ENCODE peak calls at places on chromosomes 7 and 10, in four cellular contexts. F, E, Z and O are unnamed samples.

GRCh38 chr7:54858008-54858692 is 99.1 kb upstream of the SEC61G start:
- DNase-seq in F (no peak), E (no peak), Z (no peak), O (no peak)

GRCh38 chr7:83248000-83248399 is 85.3 kb upstream of the PCLO start:
- DNase-seq in F (no peak), E (no peak), Z (no peak), O (no peak)

GRCh38 chr7:140678081-140678815 is 5.5 kb downstream of the ADCK2 start:
- DNase-seq in F (no peak), E (no peak), Z (no peak), O (no peak)

GRCh38 chr7:139734395-139734794 is 43.4 kb downstream of the HIPK2 start:
- DNase-seq in F (no peak), E (no peak), Z (no peak), O (no peak)

GRCh38 chr7:44477063-44477830 is 13.2 kb downstream of the NUDCD3 start:
- DNase-seq in F (no peak), E (peak), Z (peak), O (no peak)

GRCh38 chr10:87618470-87619423 is 40.9 kb upstream of the PAPSS2 start:
- DNase-seq in F (peak), E (no peak), Z (no peak), O (no peak)

GRCh38 chr7:2476776-2477446 is 713 bp upstream of the GRIFIN start:
- DNase-seq in F (peak), E (peak), Z (no peak), O (no peak)

GRCh38 chr10:73859441-73860049 is 14.8 kb downstream of the CAMK2G start:
- DNase-seq in F (no peak), E (no peak), Z (no peak), O (no peak)

GRCh38 chr10:116769791-116770190 is 27.4 kb upstream of the HSPA12A start:
- DNase-seq in F (no peak), E (no peak), Z (no peak), O (no peak)

GRCh38 chr10:24467605-24468004 is 256.1 kb downstream of the ARHGAP21 start:
- DNase-seq in F (no peak), E (no peak), Z (no peak), O (no peak)

GRCh38 chr10:85621562-85621961 is 745.0 kb downstream of the GRID1 start:
- DNase-seq in F (no peak), E (no peak), Z (no peak), O (no peak)

GRCh38 chr7:137402535-137403258 is 59.2 kb upstream of the PTN start:
- DNase-seq in F (no peak), E (peak), Z (no peak), O (no peak)

GRCh38 chr7:1829111-1829510 is 159.0 kb downstream of the ELFN1 start:
- DNase-seq in F (peak), E (no peak), Z (no peak), O (no peak)

GRCh38 chr10:30387646-30388243 is 38.7 kb upstream of the MTPAP start:
- DNase-seq in F (no peak), E (no peak), Z (no peak), O (no peak)

GRCh38 chr7:3673524-3673923 is 372.5 kb downstream of the SDK1 start:
- DNase-seq in F (no peak), E (peak), Z (peak), O (no peak)

GRCh38 chr10:44965651-44966097 is 6.1 kb downstream of the RASSF4 start:
- DNase-seq in F (no peak), E (peak), Z (no peak), O (no peak)

GRCh38 chr10:132408823-132409666 is 12.0 kb downstream of the PWWP2B start:
- DNase-seq in F (peak), E (no peak), Z (no peak), O (peak)

GRCh38 chr10:82621680-82622079 is 746.7 kb downstream of the NRG3 start:
- DNase-seq in F (no peak), E (no peak), Z (no peak), O (no peak)

GRCh38 chr7:27134392-27134791 is 3.8 kb upstream of the HOXA4 start:
- DNase-seq in F (no peak), E (no peak), Z (no peak), O (no peak)

GRCh38 chr7:135414850-135415439 is 95.0 kb downstream of the CNOT4 start:
- DNase-seq in F (no peak), E (no peak), Z (no peak), O (no peak)

GRCh38 chr7:115678049-115678982 is 352.2 kb downstream of the TFEC start:
- DNase-seq in F (no peak), E (no peak), Z (no peak), O (no peak)

GRCh38 chr10:30861217-30861616 is 170.4 kb downstream of the ZNF438 start:
- DNase-seq in F (no peak), E (no peak), Z (no peak), O (no peak)

GRCh38 chr10:132470306-132471124 is 67.1 kb upstream of the INPP5A start:
- DNase-seq in F (no peak), E (no peak), Z (no peak), O (no peak)

GRCh38 chr7:80257751-80258150 is 123.1 kb downstream of the GNAI1 start:
- DNase-seq in F (no peak), E (no peak), Z (no peak), O (no peak)

GRCh38 chr10:105207596-105207995 is 566.5 kb downstream of the SORCS3 start:
- DNase-seq in F (no peak), E (no peak), Z (no peak), O (no peak)

GRCh38 chr10:19730071-19730470 is 86.2 kb upstream of the PLXDC2 start:
- DNase-seq in F (no peak), E (no peak), Z (no peak), O (no peak)

GRCh38 chr7:2478387-2478760 is 2.2 kb upstream of the GRIFIN start:
- DNase-seq in F (no peak), E (peak), Z (no peak), O (peak)

GRCh38 chr7:1532456-1533254 is 2.2 kb downstream of the MAFK start:
- DNase-seq in F (peak), E (no peak), Z (no peak), O (peak)

GRCh38 chr7:33773053-33773452 is 132.3 kb upstream of the BMPER start:
- DNase-seq in F (no peak), E (no peak), Z (no peak), O (no peak)

GRCh38 chr10:124319926-124320391 is 98.8 kb downstream of the OAT start:
- DNase-seq in F (no peak), E (no peak), Z (no peak), O (no peak)

GRCh38 chr7:7385421-7385820 is 150.3 kb downstream of the COL28A1 start:
- DNase-seq in F (no peak), E (no peak), Z (no peak), O (no peak)

GRCh38 chr7:84744388-84744787 is 442.5 kb downstream of the SEMA3D start:
- DNase-seq in F (no peak), E (no peak), Z (no peak), O (no peak)

GRCh38 chr7:9210114-9210513 is 776.7 kb downstream of the NXPH1 start:
- DNase-seq in F (no peak), E (no peak), Z (no peak), O (no peak)

GRCh38 chr10:12588091-12588850 is 238.9 kb downstream of the CAMK1D start:
- DNase-seq in F (no peak), E (no peak), Z (no peak), O (no peak)

GRCh38 chr7:7959979-7960670 is 8.5 kb upstream of the GLCCI1 start:
- DNase-seq in F (no peak), E (no peak), Z (no peak), O (no peak)

GRCh38 chr10:132142396-132143161 is 44.2 kb upstream of the DPYSL4 start:
- DNase-seq in F (peak), E (peak), Z (peak), O (no peak)

GRCh38 chr10:32948451-32948850 is 9.6 kb downstream of the ITGB1 start:
- DNase-seq in F (no peak), E (no peak), Z (no peak), O (no peak)

GRCh38 chr7:157877298-157877840 is 540.6 kb downstream of the DNAJB6 start:
- DNase-seq in F (no peak), E (no peak), Z (no peak), O (no peak)

GRCh38 chr10:14466256-14466655 is 135.5 kb upstream of the FRMD4A start:
- DNase-seq in F (no peak), E (no peak), Z (no peak), O (no peak)

GRCh38 chr10:75827591-75827990 is 396.2 kb downstream of the LRMDA start:
- DNase-seq in F (no peak), E (no peak), Z (no peak), O (no peak)